ENCODE peak calls at places on chromosomes 7 and 10, in six cellular contexts. K is choroid plexus epithelial cell, Z is A549, E is fibroblast of the aortic adventitia, B is gastrocnemius medialis, C is hepatocyte. H is an unnamed sample.

GRCh38 chr7:26965724-26966123 is 101.3 kb upstream of the SKAP2 start:
- DNase-seq in K (no peak), Z (no peak), E (no peak), B (no peak), C (peak), H (no peak)

GRCh38 chr10:17735166-17735941 is 16.6 kb upstream of the TMEM236 start:
- DNase-seq in K (no peak), Z (no peak), E (peak), B (peak), C (no peak), H (no peak)

GRCh38 chr10:79316671-79317431 is 30.4 kb upstream of the PPIF start:
- DNase-seq in K (peak), Z (no peak), E (no peak), B (no peak), C (no peak), H (no peak)

GRCh38 chr10:104331208-104331838 is 6.9 kb downstream of the ITPRIP start:
- DNase-seq in K (peak), Z (no peak), E (peak), B (no peak), C (peak), H (peak)

GRCh38 chr7:55533729-55534080 is 38.6 kb downstream of the VOPP1 start:
- DNase-seq in K (no peak), Z (no peak), E (no peak), B (no peak), C (no peak), H (no peak)

GRCh38 chr7:71695189-71695588 is 563.2 kb downstream of the GALNT17 start:
- DNase-seq in K (no peak), Z (no peak), E (no peak), B (no peak), C (no peak), H (peak)

GRCh38 chr7:122546496-122546895 is 152.4 kb downstream of the RNF133 start:
- DNase-seq in K (peak), Z (no peak), E (peak), B (no peak), C (peak), H (peak)

GRCh38 chr7:101100858-101101847 is 15.9 kb downstream of the TRIM56 start:
- DNase-seq in K (no peak), Z (no peak), E (no peak), B (no peak), C (no peak), H (no peak)

GRCh38 chr10:1183033-1183396 is 126.8 kb downstream of the WDR37 start:
- DNase-seq in K (no peak), Z (no peak), E (no peak), B (no peak), C (peak), H (no peak)

GRCh38 chr7:28433604-28434254 is 21.4 kb downstream of the CREB5 start:
- DNase-seq in K (peak), Z (no peak), E (peak), B (no peak), C (peak), H (peak)

GRCh38 chr7:113246698-113247097 is 128.3 kb upstream of the SMIM30 start:
- DNase-seq in K (no peak), Z (no peak), E (no peak), B (no peak), C (no peak), H (no peak)

GRCh38 chr7:22647451-22648257 is 79.3 kb upstream of the IL6 start:
- DNase-seq in K (peak), Z (no peak), E (peak), B (no peak), C (no peak), H (peak)

GRCh38 chr7:81684513-81685262 is 85.2 kb downstream of the HGF start:
- DNase-seq in K (peak), Z (peak), E (peak), B (peak), C (peak), H (peak)

GRCh38 chr7:135684134-135684533 is 21.8 kb downstream of the STMP1 start:
- DNase-seq in K (peak), Z (no peak), E (peak), B (no peak), C (no peak), H (no peak)

GRCh38 chr7:156666368-156667109 is 26.0 kb downstream of the RNF32 start:
- DNase-seq in K (no peak), Z (no peak), E (no peak), B (no peak), C (peak), H (no peak)

GRCh38 chr10:90175161-90175681 is 473.8 kb downstream of the KIF20B start:
- DNase-seq in K (no peak), Z (no peak), E (peak), B (no peak), C (no peak), H (peak)

GRCh38 chr7:128389815-128390329 is 19.9 kb downstream of the IMPDH1 start:
- DNase-seq in K (no peak), Z (no peak), E (no peak), B (no peak), C (no peak), H (no peak)

GRCh38 chr7:142153400-142153799 is 41.9 kb downstream of the MGAM2 start:
- DNase-seq in K (peak), Z (peak), E (no peak), B (no peak), C (peak), H (no peak)

GRCh38 chr10:132395704-132396494 is 1.1 kb upstream of the PWWP2B start:
- DNase-seq in K (peak), Z (no peak), E (no peak), B (peak), C (peak), H (peak)

GRCh38 chr10:23345861-23346260 is 1.3 kb upstream of the C10orf67 start:
- DNase-seq in K (peak), Z (no peak), E (peak), B (no peak), C (peak), H (peak)

GRCh38 chr7:1953199-1954190 is 279.2 kb downstream of the MAD1L1 start:
- DNase-seq in K (no peak), Z (no peak), E (no peak), B (no peak), C (no peak), H (no peak)

GRCh38 chr10:75967491-75967890 is 536.1 kb downstream of the LRMDA start:
- DNase-seq in K (no peak), Z (no peak), E (no peak), B (no peak), C (no peak), H (no peak)

GRCh38 chr10:102865620-102866019 is 3.6 kb upstream of the AS3MT start:
- DNase-seq in K (no peak), Z (no peak), E (no peak), B (no peak), C (no peak), H (no peak)

GRCh38 chr7:157432541-157432956 is 95.7 kb downstream of the DNAJB6 start:
- DNase-seq in K (peak), Z (peak), E (peak), B (no peak), C (peak), H (peak)

GRCh38 chr7:18520450-18521235 is 25.1 kb downstream of the HDAC9 start:
- DNase-seq in K (peak), Z (no peak), E (peak), B (peak), C (no peak), H (peak)

GRCh38 chr7:142385528-142386340 is 127.9 kb upstream of the PRSS58 start:
- DNase-seq in K (peak), Z (peak), E (peak), B (no peak), C (peak), H (peak)

GRCh38 chr10:55943403-55943802 is 417.7 kb downstream of the ZWINT start:
- DNase-seq in K (no peak), Z (no peak), E (no peak), B (no peak), C (no peak), H (no peak)

GRCh38 chr10:130111115-130111847 is 651 bp upstream of the C10orf143 start:
- DNase-seq in K (peak), Z (peak), E (peak), B (peak), C (peak), H (peak)
- TF ChIP-seq CTCF in K (no peak), Z (no peak), E (peak), B (no peak), C (no peak), H (no peak)

DNA sequence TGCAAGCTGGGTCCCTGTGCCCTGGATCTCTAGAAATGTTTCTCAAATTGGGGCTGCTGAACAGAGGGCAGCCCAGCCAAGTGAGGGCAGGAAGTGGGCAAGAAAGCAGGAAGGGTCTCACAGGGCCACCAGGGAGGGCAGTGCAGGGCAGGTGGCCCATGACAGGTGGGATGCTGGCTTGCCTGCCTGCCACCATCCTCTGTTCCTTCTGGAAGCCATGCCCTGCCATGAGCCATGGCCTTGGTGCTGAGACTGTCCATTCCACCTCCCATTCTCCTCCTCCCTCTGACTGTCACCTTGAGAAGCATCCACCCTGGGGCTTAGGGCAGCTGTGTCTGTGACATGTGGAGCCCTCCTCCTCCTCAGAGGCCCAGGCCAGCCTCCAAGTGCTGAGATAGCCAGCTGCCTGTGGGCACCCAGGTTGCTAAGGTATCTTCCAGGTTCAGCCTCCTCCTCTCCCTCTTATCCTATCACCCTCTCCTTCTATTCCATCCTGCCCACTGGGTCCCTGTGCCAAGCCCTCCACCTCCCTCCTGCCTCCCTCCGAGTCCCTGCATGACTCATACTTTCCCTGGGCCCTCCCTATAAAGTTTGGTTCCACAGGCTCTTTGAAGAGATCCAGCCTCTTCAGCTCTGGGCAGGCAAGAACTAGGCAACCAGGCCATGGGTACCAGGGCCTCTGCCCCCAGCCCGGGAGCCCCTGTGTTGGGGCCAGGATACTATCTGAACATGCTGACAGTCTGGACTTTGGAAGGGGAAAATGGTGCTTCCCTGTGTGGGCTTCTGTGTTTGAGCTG is 1.3 kb downstream of the VSIR start:
- DNase-seq in K (peak), Z (peak), E (peak), B (no peak), C (peak), H (peak)
- H3K4me3 ChIP-seq in K (no peak), Z (peak), E (peak), B (peak), C (no peak), H (no peak)

DNA sequence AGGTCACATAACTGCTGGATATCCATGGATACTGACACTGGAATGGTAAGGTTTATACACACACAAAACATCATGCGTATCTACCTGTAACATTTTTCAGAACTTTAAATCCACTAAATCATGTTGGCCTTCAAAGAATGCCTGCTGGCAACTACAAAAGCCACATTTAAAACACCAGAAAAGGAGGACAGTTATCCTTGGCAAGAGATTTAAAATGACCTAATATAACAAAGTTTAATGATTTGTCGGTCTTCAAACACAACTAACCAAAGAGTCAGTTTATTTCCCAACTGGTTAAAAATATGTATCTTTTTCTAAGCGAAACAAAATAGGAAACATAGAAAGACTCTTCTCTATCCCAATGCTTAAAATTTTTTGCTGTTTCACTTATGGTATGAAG is 24.0 kb downstream of the WAPL start:
- DNase-seq in K (no peak), Z (no peak), E (peak), B (no peak), C (no peak), H (no peak)
- TF ChIP-seq CTCF in K (no peak), Z (no peak), E (no peak), B (no peak), C (no peak), H (no peak)

DNA sequence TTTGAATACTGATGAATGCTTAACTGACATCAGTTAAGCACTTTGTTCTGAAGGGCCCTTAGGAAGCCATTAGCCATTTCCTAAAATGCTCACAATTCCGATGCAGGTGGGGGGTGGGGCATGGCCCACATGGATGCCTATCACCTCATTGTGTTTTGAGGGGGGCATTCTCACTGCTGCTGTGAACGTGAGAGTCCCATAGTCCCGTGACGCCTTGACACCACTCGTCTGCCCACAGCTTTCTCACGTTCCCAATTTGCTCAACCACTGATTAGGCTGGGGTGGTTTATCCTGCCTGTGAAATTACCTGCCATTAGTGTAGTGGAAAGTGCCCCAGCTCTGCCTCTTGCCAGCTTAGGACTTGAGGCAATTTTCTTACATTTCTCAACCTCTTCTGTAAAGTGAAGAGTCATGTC is 31.9 kb downstream of the DUSP5 start:
- DNase-seq in K (no peak), Z (no peak), E (no peak), B (no peak), C (no peak), H (no peak)
- H3K4me3 ChIP-seq in K (no peak), Z (peak), E (no peak), B (no peak), C (no peak), H (no peak)

GRCh38 chr10:110919349-110919931 is at the start of gene SHOC2:
- DNase-seq in K (no peak), Z (peak), E (no peak), B (peak), C (peak), H (no peak)
- TF ChIP-seq CTCF in K (peak), Z (no peak), E (peak), B (no peak), C (peak), H (peak)

DNA sequence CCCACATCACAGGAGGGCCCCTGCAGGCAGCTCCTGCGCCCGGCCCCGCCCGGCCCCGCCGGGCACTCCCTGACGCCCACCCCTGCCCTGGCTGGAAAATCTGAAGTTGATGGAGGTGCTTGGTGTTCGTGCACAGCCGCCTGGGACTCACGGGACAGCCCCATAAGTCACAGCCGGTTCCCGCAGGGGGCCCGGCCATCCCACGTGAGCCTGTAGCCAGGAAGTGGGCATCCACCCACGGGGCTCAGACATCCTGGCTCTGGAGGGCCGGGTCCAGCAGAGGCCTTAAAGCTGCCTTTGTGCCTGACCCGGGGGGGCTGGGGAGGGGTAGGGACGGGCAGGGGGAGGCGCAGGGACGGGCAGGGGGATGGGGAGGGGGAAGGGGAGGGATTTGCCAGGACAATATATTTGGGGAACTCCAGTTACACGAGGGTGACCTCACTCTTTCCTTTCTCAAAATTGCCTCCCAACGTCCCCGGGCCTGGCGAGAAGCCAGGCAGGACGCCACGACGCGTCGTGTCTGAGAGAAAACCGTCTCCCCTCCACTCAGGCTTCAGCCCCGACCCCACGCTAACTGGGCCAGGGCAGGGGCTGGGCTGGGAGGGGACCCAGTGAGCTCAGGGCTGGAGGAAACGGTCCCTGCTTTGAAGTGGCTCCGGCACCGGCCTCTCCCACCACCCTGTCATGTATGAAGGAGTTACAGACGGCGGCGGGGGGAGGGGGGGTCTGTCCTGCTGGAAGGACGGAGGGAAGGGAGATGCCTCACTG is 82.1 kb upstream of the PDGFA start:
- DNase-seq in K (peak), Z (no peak), E (no peak), B (no peak), C (no peak), H (no peak)
- H3K4me3 ChIP-seq in K (no peak), Z (no peak), E (no peak), B (peak), C (no peak), H (no peak)

DNA sequence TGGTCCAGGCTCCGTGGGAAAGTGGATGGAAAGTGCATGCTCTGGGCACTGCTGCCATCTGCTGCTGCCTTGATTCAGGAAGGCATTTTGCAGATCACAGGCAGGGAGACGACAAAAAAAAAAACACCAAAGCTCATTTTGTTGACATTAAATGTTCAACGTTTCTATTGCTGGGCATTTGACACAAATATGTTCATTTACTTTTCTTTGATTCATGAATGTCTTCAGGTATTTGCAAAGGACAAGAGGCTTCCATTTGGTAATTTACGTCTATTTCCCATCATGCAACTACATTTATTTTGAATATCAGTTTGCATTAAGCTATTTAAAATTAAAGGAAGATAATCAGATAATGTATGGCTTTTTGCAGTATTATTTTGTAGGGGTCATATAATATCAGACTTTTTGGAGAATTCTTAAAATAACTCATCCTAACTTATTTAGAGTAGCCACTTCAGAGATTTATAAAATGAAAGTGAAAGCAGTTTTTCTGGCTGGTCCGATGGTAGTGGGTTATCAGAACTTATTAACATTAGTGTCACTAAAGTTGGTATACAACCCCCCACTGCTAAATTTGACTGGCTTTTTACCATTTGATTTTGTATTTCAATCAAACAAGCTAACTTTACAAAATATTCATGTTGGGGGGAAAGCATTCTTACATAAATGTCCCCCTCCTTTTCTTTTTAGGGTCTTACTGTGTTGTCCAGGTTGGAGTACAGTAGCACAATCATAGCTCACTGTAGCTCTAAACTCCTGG is 65.3 kb downstream of the PDIA4 start:
- DNase-seq in K (peak), Z (peak), E (peak), B (peak), C (peak), H (peak)
- TF ChIP-seq CTCF in K (peak), Z (peak), E (peak), B (no peak), C (peak), H (peak)

DNA sequence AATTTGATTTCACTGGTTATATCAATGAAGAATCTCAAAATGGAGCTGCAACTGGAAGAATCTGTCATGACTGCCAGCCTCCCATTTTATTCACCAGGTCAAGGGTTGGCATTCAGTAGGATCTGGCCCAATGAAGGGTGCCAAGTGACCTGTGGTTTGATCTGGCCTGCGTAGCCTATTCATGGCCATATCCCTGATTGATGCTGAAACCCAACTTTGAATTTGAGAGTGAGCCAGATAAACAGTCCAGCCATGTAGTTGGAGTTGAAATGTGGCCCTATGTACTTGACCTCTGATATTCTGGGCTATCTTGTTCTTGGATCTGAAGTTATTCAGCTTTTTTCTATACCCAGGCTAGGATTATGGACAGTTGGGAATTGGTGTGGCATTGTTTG is 1.5 kb downstream of the MKLN1 start:
- DNase-seq in K (no peak), Z (peak), E (peak), B (no peak), C (no peak), H (peak)
- H3K4me3 ChIP-seq in K (peak), Z (peak), E (peak), B (peak), C (peak), H (peak)

H was measured in fibroblast of mammary gland.